ENCODE peak calls at places on chromosomes 16 and 17, in seven cellular contexts. F, U, I, S, W, P and X are unnamed samples.

GRCh38 chr16:28587386-28587785 is 9.5 kb downstream of the SULT1A2 start:
- DNase-seq in P (no peak), W (no peak), F (no peak), U (no peak), S (no peak), I (no peak), X (peak)

GRCh38 chr17:12037970-12038369 is 17.3 kb downstream of the MAP2K4 start:
- DNase-seq in S (no peak), I (no peak), F (no peak), P (no peak), U (no peak), W (no peak), X (no peak)

GRCh38 chr16:77888786-77889185 is 100.4 kb downstream of the VAT1L start:
- DNase-seq in P (no peak), U (no peak), S (no peak), I (no peak), W (no peak), F (no peak), X (no peak)

GRCh38 chr16:50213939-50214519 is 52.3 kb upstream of the ADCY7 start:
- DNase-seq in P (no peak), S (peak), W (no peak), I (peak), F (peak), U (peak), X (no peak)

GRCh38 chr17:4631836-4632582 is 9.5 kb downstream of the ALOX15 start:
- DNase-seq in P (no peak), U (no peak), F (no peak), W (peak), I (no peak), S (no peak), X (no peak)

GRCh38 chr17:40014375-40014980 is 762 bp upstream of the CSF3 start:
- DNase-seq in F (no peak), S (peak), I (no peak), P (no peak), W (no peak), U (peak), X (no peak)

GRCh38 chr17:9936075-9936474 is 31.0 kb upstream of the RCVRN start:
- DNase-seq in I (no peak), F (no peak), S (no peak), P (no peak), W (no peak), U (no peak), X (no peak)

GRCh38 chr16:1296688-1297412 is 12.6 kb upstream of the UBE2I start:
- DNase-seq in U (no peak), I (no peak), S (peak), P (no peak), F (peak), W (no peak), X (no peak)

GRCh38 chr16:3934491-3935185 is 54.1 kb upstream of the CREBBP start:
- DNase-seq in P (no peak), S (no peak), F (no peak), U (no peak), I (no peak), W (no peak), X (no peak)

GRCh38 chr17:27970587-27970986 is 71.9 kb upstream of the NLK start:
- DNase-seq in U (no peak), F (no peak), W (no peak), I (peak), S (no peak), P (no peak), X (no peak)

GRCh38 chr17:74959826-74960738 is 12.5 kb downstream of the HID1 start:
- DNase-seq in S (no peak), U (no peak), P (no peak), W (no peak), F (no peak), I (peak), X (peak)

GRCh38 chr17:51796026-51796425 is 362.5 kb downstream of the CA10 start:
- DNase-seq in P (no peak), U (no peak), F (no peak), W (no peak), I (no peak), S (no peak), X (no peak)

GRCh38 chr17:52306314-52306713 is 147.8 kb upstream of the CA10 start:
- DNase-seq in I (no peak), P (no peak), U (no peak), W (no peak), F (no peak), S (no peak), X (no peak)

GRCh38 chr17:9098242-9098641 is 76.9 kb downstream of the NTN1 start:
- DNase-seq in U (no peak), P (no peak), W (no peak), F (no peak), S (no peak), I (no peak), X (no peak)

GRCh38 chr16:56355221-56355620 is 70.1 kb downstream of the AMFR start:
- DNase-seq in I (no peak), W (no peak), F (no peak), S (no peak), U (peak), P (no peak), X (no peak)

GRCh38 chr17:50501054-50501453 is 7.2 kb upstream of the MYCBPAP start:
- DNase-seq in S (peak), P (no peak), W (no peak), F (peak), U (peak), I (peak), X (peak)

GRCh38 chr17:50779747-50780363 is 12.5 kb upstream of the ANKRD40CL start:
- DNase-seq in F (no peak), I (no peak), P (no peak), S (no peak), W (no peak), U (no peak), X (no peak)

GRCh38 chr17:50542795-50543774 is 3.9 kb upstream of the SPATA20 start:
- DNase-seq in F (no peak), P (no peak), W (no peak), U (no peak), I (no peak), S (peak), X (peak)

GRCh38 chr17:82548681-82549303 is 29.3 kb downstream of the FOXK2 start:
- DNase-seq in F (no peak), P (no peak), U (peak), W (no peak), S (no peak), I (no peak), X (no peak)

GRCh38 chr17:19378416-19379293 is at the start of gene MAPK7:
- DNase-seq in S (no peak), U (no peak), P (no peak), F (no peak), I (peak), W (no peak), X (no peak)

GRCh38 chr17:83203073-83203471 is 123.7 kb downstream of the METRNL start:
- DNase-seq in I (no peak), S (peak), U (no peak), P (no peak), F (no peak), W (no peak), X (no peak)

GRCh38 chr16:19348578-19349315 is 63.2 kb downstream of the CLEC19A start:
- DNase-seq in P (no peak), F (no peak), U (peak), S (no peak), W (peak), I (no peak), X (no peak)

GRCh38 chr17:74241434-74241833 is 28.1 kb downstream of the TTYH2 start:
- DNase-seq in P (no peak), S (no peak), U (no peak), F (no peak), I (no peak), W (no peak), X (no peak)

GRCh38 chr17:64412944-64413381 is 22.3 kb upstream of the PECAM1 start:
- DNase-seq in W (no peak), P (no peak), S (no peak), I (no peak), F (no peak), U (no peak), X (no peak)

GRCh38 chr16:54511181-54511731 is 224.7 kb upstream of the IRX3 start:
- DNase-seq in W (no peak), P (no peak), I (no peak), S (no peak), U (no peak), F (no peak), X (peak)

GRCh38 chr17:83100853-83101391 is 21.5 kb downstream of the METRNL start:
- DNase-seq in U (no peak), W (no peak), P (no peak), F (no peak), S (no peak), I (no peak), X (no peak)

DNA sequence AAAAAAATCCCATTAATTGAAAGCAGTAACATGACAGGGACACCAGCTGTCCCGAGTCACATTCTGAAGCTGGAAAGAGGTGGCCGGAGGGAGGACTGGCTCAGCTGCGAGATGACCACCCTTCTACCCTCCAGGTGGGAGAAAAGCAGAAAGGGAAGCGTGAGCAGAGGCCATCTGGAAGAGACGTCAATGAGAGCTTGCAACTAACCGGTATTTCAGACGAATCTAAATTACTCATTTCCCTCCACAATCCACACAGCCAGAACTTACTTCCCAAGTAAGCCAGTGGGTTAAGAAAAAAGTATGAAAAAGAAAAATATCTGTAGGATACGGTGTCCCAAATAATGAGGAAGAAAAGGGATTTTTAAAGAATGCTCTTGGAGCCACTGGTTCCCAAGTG is 28.6 kb upstream of the SLC38A8 start:
- DNase-seq in F (no peak), I (no peak), W (no peak), S (no peak), U (no peak), P (no peak), X (no peak)
- TF ChIP-seq JUND in F (no peak), I (no peak), W (no peak), S (no peak), U (no peak), P (no peak), X (no peak)

GRCh38 chr17:79741751-79742588 is 11.2 kb downstream of the ENPP7 start:
- DNase-seq in W (peak), P (no peak), I (peak), U (peak), S (peak), F (peak), X (peak)
- TF ChIP-seq JUND in W (no peak), P (no peak), I (no peak), U (no peak), S (no peak), F (no peak), X (no peak)

DNA sequence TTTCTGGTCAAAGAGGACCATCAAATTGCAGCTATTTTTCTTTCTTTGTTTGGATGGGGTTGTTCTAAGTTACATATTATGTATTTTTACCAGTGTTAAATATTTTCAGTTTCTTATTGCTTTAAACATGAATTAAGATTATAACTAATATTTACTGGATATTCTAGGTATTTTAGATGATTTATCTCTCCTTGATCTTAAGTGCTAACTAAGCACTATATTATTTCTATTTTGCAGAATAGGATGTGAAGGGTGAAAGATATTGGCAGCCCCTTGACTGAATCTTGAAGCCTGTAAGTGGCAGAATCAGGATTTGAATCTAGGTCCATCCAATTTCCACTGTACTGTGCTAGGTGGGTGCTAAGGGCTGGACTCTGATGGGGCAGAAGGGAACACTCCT is 307.3 kb upstream of the CCL2 start:
- DNase-seq in I (no peak), W (no peak), P (no peak), S (no peak), U (no peak), F (no peak), X (no peak)
- TF ChIP-seq JUND in I (no peak), W (no peak), P (no peak), S (no peak), U (no peak), F (no peak), X (no peak)

GRCh38 chr17:43907425-43907981 is at the start of gene MPP2:
- DNase-seq in F (peak), W (no peak), U (peak), P (no peak), S (peak), I (peak), X (peak)
- TF ChIP-seq JUND in F (no peak), W (peak), U (no peak), P (no peak), S (no peak), I (no peak), X (no peak)

DNA sequence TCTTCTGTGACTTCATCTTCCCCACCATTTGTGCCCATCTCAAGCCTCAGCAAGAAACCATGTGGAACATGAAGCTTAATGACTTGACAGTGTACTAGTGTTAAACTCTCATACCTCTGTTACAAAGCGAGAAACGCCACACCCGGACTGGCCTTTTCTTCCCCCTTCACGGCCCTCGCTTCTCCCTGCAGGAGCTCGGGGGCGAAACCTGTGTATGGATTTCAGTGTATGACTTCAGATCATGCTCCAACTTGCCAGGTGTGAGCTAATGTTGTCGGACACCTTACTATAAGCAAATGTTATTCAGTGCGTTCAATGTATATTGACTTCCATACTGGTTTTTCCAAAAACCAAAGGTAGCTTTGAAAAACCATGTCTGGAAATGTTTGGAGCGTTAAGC is 20.1 kb upstream of the SLC5A11 start:
- DNase-seq in F (no peak), S (no peak), I (no peak), U (no peak), P (no peak), W (no peak), X (no peak)
- TF ChIP-seq JUND in F (no peak), S (no peak), I (no peak), U (no peak), P (no peak), W (no peak), X (no peak)